ENCODE peak calls at places on chromosome 11, in seven cellular contexts. I is cardiac septum; Q is fibroblast of lung; K is activated T-cell treated with anti-CD3 and anti-CD28 coated beads, Interleukin-2, amount 50 U/mL, for 72 hours; T is activated CD4-positive, CD25-positive, alpha-beta regulatory T cell treated with anti-CD3 and anti-CD28 coated beads, Interleukin-2, amount 50 U/mL, for 72 hours; D is stimulated activated CD4-positive, alpha-beta T cell treated with anti-CD3 and anti-CD28 coated beads, TNF-alpha, amount 100 ng/mL, for 4 hours; Y is astrocyte of the spinal cord. V is an unnamed sample.

GRCh38 chr11:18100926-18101656 is 4.8 kb downstream of the SAAL1 start:
- DNase-seq in K (no peak), I (no peak), Q (no peak), T (no peak), D (no peak), Y (no peak), V (no peak)

GRCh38 chr11:63564056-63564784 is 1.0 kb upstream of the PLAAT2 start:
- DNase-seq in Y (no peak), T (no peak), D (no peak), I (no peak), K (peak; percentile 56), Q (no peak), V (no peak)

GRCh38 chr11:130390071-130390758 is 38.2 kb downstream of the ADAMTS8 start:
- DNase-seq in Y (peak; percentile 81), D (no peak), K (no peak), T (no peak), I (no peak), Q (peak; percentile 88), V (no peak)

GRCh38 chr11:86888164-86888977 is 66.8 kb downstream of the FZD4 start:
- DNase-seq in Y (peak; percentile 65), T (no peak), Q (no peak), D (no peak), I (no peak), K (no peak), V (no peak)

GRCh38 chr11:64251986-64252837 is 882 bp downstream of the PLCB3 start:
- DNase-seq in K (no peak), I (no peak), T (no peak), Y (no peak), Q (peak; percentile 25), D (no peak), V (no peak)

GRCh38 chr11:20035701-20036601 is 124.3 kb downstream of the DBX1 start:
- DNase-seq in Y (peak; percentile 97), K (no peak), I (no peak), T (no peak), Q (peak; percentile 97), D (no peak), V (no peak)

GRCh38 chr11:111557425-111558111 is 17.0 kb downstream of the LAYN start:
- DNase-seq in T (no peak), Q (peak; percentile 93), I (no peak), K (no peak), Y (peak; percentile 95), D (no peak), V (no peak)

GRCh38 chr11:61023086-61024035 is 51.9 kb downstream of the CD6 start:
- DNase-seq in Y (no peak), D (no peak), Q (no peak), K (peak; percentile 86), T (no peak), I (no peak), V (peak; percentile 64)

GRCh38 chr11:116190206-116190605 is 582.6 kb downstream of the BUD13 start:
- DNase-seq in T (no peak), Y (no peak), I (peak; percentile 46), D (no peak), K (no peak), Q (no peak), V (no peak)

GRCh38 chr11:71568707-71569349 is 3.5 kb downstream of the KRTAP5-10 start:
- DNase-seq in D (no peak), I (no peak), K (no peak), Y (no peak), Q (peak; percentile 29), T (no peak), V (no peak)

GRCh38 chr11:32173435-32173834 is 82.6 kb downstream of the RCN1 start:
- DNase-seq in T (no peak), Q (peak; percentile 76), Y (peak; percentile 66), I (peak; percentile 80), K (peak; percentile 26), D (no peak), V (no peak)

GRCh38 chr11:82794490-82794889 is 60.8 kb upstream of the FAM181B start:
- DNase-seq in Q (no peak), Y (no peak), D (no peak), K (no peak), I (no peak), T (no peak), V (no peak)

GRCh38 chr11:70760416-70761020 is 362.2 kb downstream of the CTTN start:
- DNase-seq in K (no peak), I (no peak), T (no peak), Q (no peak), D (no peak), Y (no peak), V (no peak)

GRCh38 chr11:63917685-63918523 is 940 bp upstream of the RCOR2 start:
- DNase-seq in Y (peak; percentile 50), T (no peak), D (no peak), Q (peak; percentile 63), I (peak; percentile 92), K (peak; percentile 17), V (no peak)

GRCh38 chr11:62148271-62148980 is 24.6 kb downstream of the INCENP start:
- DNase-seq in Q (no peak), Y (no peak), K (no peak), T (peak; percentile 21), D (no peak), I (peak; percentile 41), V (peak; percentile 4)

GRCh38 chr11:77547863-77548551 is 41.7 kb upstream of the AQP11 start:
- DNase-seq in Q (peak; percentile 82), T (no peak), D (no peak), Y (peak; percentile 75), I (no peak), K (peak; percentile 36), V (no peak)

GRCh38 chr11:120883404-120884135 is 140.3 kb upstream of the TBCEL start:
- DNase-seq in T (no peak), Y (peak; percentile 34), K (no peak), I (peak; percentile 85), D (no peak), Q (peak; percentile 23), V (no peak)

GRCh38 chr11:74559934-74560309 is 32.5 kb upstream of the POLD3 start:
- DNase-seq in T (no peak), D (no peak), Y (no peak), K (no peak), I (no peak), Q (no peak), V (no peak)

GRCh38 chr11:1652026-1652425 is 22.5 kb downstream of the KRTAP5-5 start:
- DNase-seq in Y (no peak), K (no peak), Q (no peak), T (no peak), I (no peak), D (no peak), V (no peak)

GRCh38 chr11:36110698-36111410 is 167.0 kb downstream of the LDLRAD3 start:
- DNase-seq in T (no peak), Q (no peak), K (no peak), I (no peak), Y (no peak), D (no peak), V (no peak)

GRCh38 chr11:82858556-82859091 is 41.6 kb downstream of the PRCP start:
- DNase-seq in Q (peak; percentile 63), D (no peak), Y (peak; percentile 59), I (no peak), T (no peak), K (no peak), V (no peak)

GRCh38 chr11:5564259-5565019 is 16.1 kb upstream of the OR52H1 start:
- DNase-seq in D (no peak), Q (no peak), K (no peak), Y (peak; percentile 12), I (no peak), T (no peak), V (no peak)

GRCh38 chr11:75475767-75476650 is 43.0 kb upstream of the KLHL35 start:
- DNase-seq in Q (peak; percentile 47), D (no peak), Y (no peak), T (no peak), I (no peak), K (peak; percentile 49), V (no peak)

GRCh38 chr11:68146010-68146540 is 24.9 kb upstream of the CHKA start:
- DNase-seq in Y (no peak), I (peak; percentile 89), T (no peak), Q (peak; percentile 19), K (no peak), D (no peak), V (no peak)

GRCh38 chr11:79950172-79950571 is 509.3 kb upstream of the TENM4 start:
- DNase-seq in T (no peak), K (no peak), Q (no peak), D (no peak), Y (no peak), I (no peak), V (no peak)